ENCODE peak calls at places on chromosomes 11 and 22, in four cellular contexts. H, V, Y and W are unnamed samples. For H3K4me1, the result is how much of the 10 kb centered on the place peaks cover.

GRCh38 chr11:2526808-2527381 is 82.1 kb downstream of the KCNQ1 start:
- DNase-seq in H (no peak), V (peak), Y (no peak), W (peak)

GRCh38 chr22:28268845-28269244 is 349.8 kb upstream of the PITPNB start:
- DNase-seq in H (no peak), V (no peak), Y (no peak), W (no peak)

GRCh38 chr22:20517841-20518592 is 10.6 kb downstream of the MED15 start:
- DNase-seq in H (no peak), V (no peak), Y (no peak), W (no peak)

GRCh38 chr11:107951105-107951504 is 22.9 kb downstream of the RAB39A start:
- DNase-seq in H (no peak), V (no peak), Y (no peak), W (no peak)

GRCh38 chr11:128522943-128523518 is 64.3 kb downstream of the ETS1 start:
- DNase-seq in H (no peak), V (no peak), Y (peak), W (no peak)

GRCh38 chr11:47087801-47088200 is 88.9 kb downstream of the ARFGAP2 start:
- DNase-seq in H (no peak), V (no peak), Y (no peak), W (no peak)

GRCh38 chr11:13384837-13385417 is 78.1 kb downstream of the BTBD10 start:
- DNase-seq in H (peak), V (no peak), Y (no peak), W (no peak)

GRCh38 chr11:100815787-100816330 is 128.8 kb downstream of the ARHGAP42 start:
- DNase-seq in H (no peak), V (no peak), Y (no peak), W (no peak)

GRCh38 chr22:27677895-27678458 is 123.6 kb downstream of the MN1 start:
- DNase-seq in H (no peak), V (no peak), Y (no peak), W (no peak)

GRCh38 chr11:134071766-134072403 is 3.0 kb downstream of the JAM3 start:
- DNase-seq in H (no peak), V (no peak), Y (no peak), W (no peak)

GRCh38 chr22:26364066-26365015 is 64.7 kb upstream of the ASPHD2 start:
- DNase-seq in H (peak), V (no peak), Y (peak), W (peak)

GRCh38 chr11:75269896-75270295 is 29.3 kb downstream of the TPBGL start:
- DNase-seq in H (no peak), V (no peak), Y (no peak), W (peak)

GRCh38 chr11:35321111-35321510 is 98.2 kb downstream of the SLC1A2 start:
- DNase-seq in H (no peak), V (no peak), Y (no peak), W (no peak)

GRCh38 chr11:19703211-19703610 is 9.4 kb upstream of the NAV2 start:
- DNase-seq in H (no peak), V (no peak), Y (no peak), W (no peak)

GRCh38 chr22:24816841-24817240 is 10.8 kb downstream of the SGSM1 start:
- DNase-seq in H (no peak), V (no peak), Y (no peak), W (no peak)

GRCh38 chr11:11620966-11621880 is 582 bp downstream of the GALNT18 start:
- DNase-seq in H (no peak), V (peak), Y (no peak), W (peak)

GRCh38 chr22:42910221-42910942 is 53.3 kb upstream of the ARFGAP3 start:
- DNase-seq in H (no peak), V (no peak), Y (no peak), W (no peak)

GRCh38 chr22:33919591-33920501 is at the start of gene LARGE1:
- DNase-seq in H (no peak), V (peak), Y (no peak), W (peak)

GRCh38 chr11:44363116-44363515 is 53.2 kb upstream of the ALX4 start:
- DNase-seq in H (no peak), V (no peak), Y (no peak), W (no peak)

GRCh38 chr11:96267490-96268010 is 75.4 kb downstream of the MAML2 start:
- DNase-seq in H (no peak), V (no peak), Y (no peak), W (no peak)

GRCh38 chr11:33598426-33599069 is 102.1 kb downstream of the C11orf91 start:
- DNase-seq in H (no peak), V (no peak), Y (no peak), W (no peak)

GRCh38 chr22:32255726-32256125 is 579 bp upstream of the SLC5A4 start:
- DNase-seq in H (no peak), V (no peak), Y (no peak), W (no peak)

GRCh38 chr11:72236083-72236697 is 7.8 kb downstream of the PHOX2A start:
- DNase-seq in H (no peak), V (no peak), Y (no peak), W (no peak)

GRCh38 chr22:45036154-45036553 is 26.3 kb upstream of the PHF21B start:
- DNase-seq in H (no peak), V (peak), Y (no peak), W (no peak)

GRCh38 chr11:66353762-66354161 is 6.3 kb upstream of the B4GAT1 start:
- DNase-seq in H (no peak), V (no peak), Y (no peak), W (no peak)

GRCh38 chr11:85752890-85753581 is 57.9 kb downstream of the SYTL2 start:
- DNase-seq in H (no peak), V (no peak), Y (peak), W (peak)

GRCh38 chr11:88250566-88251080 is 75.4 kb upstream of the RAB38 start:
- DNase-seq in H (no peak), V (no peak), Y (no peak), W (no peak)

GRCh38 chr11:72670041-72670440 is 4.2 kb downstream of the PDE2A start:
- DNase-seq in H (no peak), V (no peak), Y (no peak), W (no peak)

GRCh38 chr11:32935462-32936029 is 42.9 kb downstream of the QSER1 start:
- DNase-seq in H (no peak), V (no peak), Y (no peak), W (no peak)

DNA sequence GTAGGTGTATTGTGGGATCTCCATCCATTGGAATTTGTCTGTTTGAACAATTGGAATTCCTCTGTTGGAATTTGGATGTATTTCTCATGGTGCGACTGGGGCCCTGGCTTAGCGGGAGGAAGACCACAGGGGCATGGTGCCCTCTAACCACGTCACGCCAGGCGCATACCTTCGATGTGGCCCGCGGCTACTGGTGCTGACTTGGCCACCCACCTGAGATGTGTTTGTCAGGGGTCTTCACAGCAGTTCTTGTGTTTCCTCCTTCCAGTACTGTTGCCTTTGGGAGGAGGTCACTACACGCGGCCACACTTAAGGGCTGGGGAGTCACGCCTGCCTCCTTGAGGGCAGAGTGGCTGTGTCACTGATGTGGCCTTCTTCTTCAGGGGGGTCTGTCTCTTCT is 36.6 kb upstream of the GRAMD4 start:
- DNase-seq in H (no peak), V (peak), Y (no peak), W (no peak)
- H3K4me1 ChIP-seq in H (under half), V (under half), Y (under half), W (half or more)

GRCh38 chr22:38694049-38694448 is 6.7 kb downstream of the JOSD1 start:
- DNase-seq in H (no peak), V (no peak), Y (no peak), W (peak)
- H3K4me3 ChIP-seq in H (no peak), V (no peak), Y (no peak), W (no peak)

DNA sequence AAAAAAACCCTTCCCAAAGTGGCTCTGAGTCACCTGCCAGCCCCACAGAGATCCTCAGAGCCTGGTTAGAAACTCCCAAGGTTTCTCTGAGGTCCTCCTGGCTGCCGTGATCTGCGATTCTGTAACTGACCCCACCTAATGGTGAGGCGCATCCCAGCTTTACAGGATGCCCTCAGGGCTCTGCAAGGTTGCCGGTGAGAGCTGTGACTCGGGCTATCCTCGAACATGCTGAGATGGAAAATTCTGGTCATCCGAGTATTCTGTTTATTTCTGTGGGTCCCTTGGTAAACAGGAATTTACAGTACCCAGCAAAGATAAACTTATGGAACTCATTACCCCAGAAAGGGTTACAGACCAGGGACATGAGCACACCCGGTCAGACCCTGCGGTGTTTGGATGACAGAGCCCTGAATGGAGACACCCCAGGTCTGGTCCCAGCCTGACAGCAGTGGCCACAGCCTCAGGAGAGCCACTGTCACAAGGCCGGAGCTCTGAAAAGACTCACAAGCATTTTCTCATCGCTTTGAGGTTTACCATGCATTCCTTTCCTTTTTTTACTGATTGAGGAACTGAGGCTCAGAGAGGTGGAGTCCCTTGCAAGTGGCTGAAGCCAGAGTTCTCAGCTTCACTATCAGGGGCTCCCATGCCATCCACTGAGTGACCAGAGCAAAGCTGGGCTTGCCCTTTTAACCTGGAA is 22.2 kb downstream of the LIF start:
- DNase-seq in H (peak), V (no peak), Y (no peak), W (no peak)
- H3K4me1 ChIP-seq in H (half or more), V (under half), Y (under half), W (under half)

GRCh38 chr11:69639843-69640242 is 1.1 kb upstream of the CCND1 start:
- DNase-seq in H (no peak), V (no peak), Y (no peak), W (no peak)

GRCh38 chr11:69640995-69641581 is at the start of gene CCND1:
- DNase-seq in H (peak), V (peak), Y (no peak), W (peak)

GRCh38 chr11:69641681-69642548 is 959 bp downstream of the CCND1 start:
- DNase-seq in H (no peak), V (peak), Y (no peak), W (peak)

GRCh38 chr11:69638941-69639681 is 1.8 kb upstream of the CCND1 start:
- DNase-seq in H (peak), V (peak), Y (no peak), W (peak)

GRCh38 chr11:69640260-69640994 is 529 bp upstream of the CCND1 start:
- DNase-seq in H (no peak), V (peak), Y (no peak), W (peak)
- H3K4me3 ChIP-seq in H (peak), V (peak), Y (no peak), W (no peak)

DNA sequence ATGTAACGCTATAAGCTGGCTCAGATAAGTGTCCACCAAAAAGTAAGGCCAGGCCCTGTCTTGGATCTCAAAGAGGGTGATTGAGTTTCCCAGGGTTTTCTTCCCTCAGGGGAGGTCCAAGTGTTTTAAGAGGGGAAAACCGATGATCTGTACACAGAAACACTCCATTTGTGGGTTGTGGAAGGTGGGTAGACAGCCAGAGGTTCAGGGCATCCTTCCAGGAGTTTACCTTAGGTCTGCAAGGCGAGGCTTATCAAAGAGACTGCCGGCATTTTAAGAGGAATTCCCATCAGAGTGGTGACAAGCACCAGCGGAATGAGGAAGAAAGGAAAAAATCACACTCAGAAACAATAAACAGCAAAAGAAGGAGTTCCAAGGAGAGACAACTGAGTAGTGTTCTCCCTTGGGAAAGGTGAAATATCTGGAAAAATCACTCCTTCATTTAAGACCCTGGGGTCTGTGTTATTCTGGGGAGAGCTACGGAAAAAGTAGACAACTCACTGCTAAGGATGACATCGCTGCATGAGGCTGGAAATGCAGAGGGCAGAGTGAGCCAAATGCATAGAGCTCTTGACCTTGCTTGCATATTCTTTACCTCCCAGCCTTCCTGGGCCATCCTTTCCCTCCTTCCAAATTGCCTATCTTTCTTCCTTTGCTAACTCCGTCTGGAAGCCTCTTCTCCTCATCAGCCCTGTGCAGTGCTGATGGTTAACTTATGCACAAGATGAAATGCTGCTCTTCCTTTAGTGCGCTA is 22.1 kb upstream of the MMP7 start:
- DNase-seq in H (peak), V (no peak), Y (no peak), W (no peak)
- H3K4me1 ChIP-seq in H (under half), V (under half), Y (under half), W (under half)

GRCh38 chr11:64805481-64805880 is 2.5 kb upstream of the MAP4K2 start:
- DNase-seq in H (no peak), V (peak), Y (no peak), W (no peak)
- H3K4me3 ChIP-seq in H (no peak), V (no peak), Y (no peak), W (no peak)

DNA sequence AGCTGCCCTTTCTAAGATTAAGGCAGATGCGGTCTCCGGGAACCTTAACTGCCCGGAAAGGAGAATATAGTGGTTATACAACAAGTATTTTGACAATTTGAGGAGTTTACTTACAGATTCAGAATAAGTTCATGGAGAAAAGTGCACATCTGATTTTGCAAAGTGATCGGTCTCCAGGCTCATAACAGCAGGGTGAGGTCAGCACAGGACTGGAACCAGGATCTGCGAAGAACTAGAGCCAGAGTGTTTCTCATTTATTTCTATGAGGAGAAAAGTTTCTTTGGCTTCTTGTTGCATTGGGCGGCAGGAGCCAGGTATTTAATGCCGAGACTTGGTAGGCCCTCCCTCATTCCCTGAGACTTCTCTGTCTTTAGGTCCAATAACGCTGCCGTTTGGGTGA is 3.7 kb downstream of the ADAMTS15 start:
- DNase-seq in H (no peak), V (no peak), Y (no peak), W (no peak)
- H3K4me1 ChIP-seq in H (under half), V (under half), Y (under half), W (under half)

GRCh38 chr11:9004310-9004945 is 627 bp upstream of the NRIP3 start:
- DNase-seq in H (no peak), V (peak), Y (peak), W (peak)
- H3K4me3 ChIP-seq in H (no peak), V (peak), Y (no peak), W (no peak)

GRCh38 chr11:93528757-93529639 is 14.2 kb downstream of the SMCO4 start:
- DNase-seq in H (no peak), V (no peak), Y (no peak), W (no peak)

GRCh38 chr11:93528252-93528651 is 14.9 kb downstream of the SMCO4 start:
- DNase-seq in H (no peak), V (no peak), Y (no peak), W (no peak)

GRCh38 chr11:93525601-93526000 is 17.6 kb downstream of the SMCO4 start:
- DNase-seq in H (no peak), V (no peak), Y (no peak), W (no peak)

GRCh38 chr11:93526058-93526633 is 17.0 kb downstream of the SMCO4 start:
- DNase-seq in H (no peak), V (no peak), Y (no peak), W (no peak)

GRCh38 chr11:93526691-93527583 is 16.3 kb downstream of the SMCO4 start:
- DNase-seq in H (no peak), V (no peak), Y (no peak), W (peak)
- H3K4me1 ChIP-seq in H (under half), V (under half), Y (under half), W (under half)